ENCODE peak calls at places on chromosomes 3 and 15, in seven cellular contexts. B is uterus, U is psoas muscle, F is esophagus squamous epithelium, C is right atrium auricular region, J is astrocyte of the spinal cord, D is fibroblast of lung. K is an unnamed sample.

GRCh38 chr3:191774485-191774884 is 313.5 kb downstream of the PYDC2 start:
- DNase-seq in B (no peak), U (no peak), F (no peak), C (no peak), J (peak; percentile 96), D (peak; percentile 90), K (peak; percentile 41)

GRCh38 chr3:68306571-68306970 is 625.8 kb downstream of the TAFA4 start:
- DNase-seq in B (no peak), U (no peak), F (no peak), C (no peak), J (no peak), D (no peak), K (peak; percentile 1)

GRCh38 chr3:129547241-129547640 is 4.3 kb downstream of the H1-8 start:
- DNase-seq in B (no peak), U (peak; percentile 38), F (no peak), C (no peak), J (no peak), D (no peak), K (no peak)

GRCh38 chr15:100060276-100060926 is 281.4 kb downstream of the ADAMTS17 start:
- DNase-seq in B (no peak), U (no peak), F (no peak), C (no peak), J (peak; percentile 84), D (peak; percentile 97), K (peak; percentile 73)

GRCh38 chr15:90037510-90037860 is 36.4 kb downstream of the ZNF710 start:
- DNase-seq in B (no peak), U (no peak), F (no peak), C (no peak), J (peak; percentile 43), D (peak; percentile 70), K (peak; percentile 77)

GRCh38 chr3:119380697-119381096 is 82.7 kb downstream of the TMEM39A start:
- DNase-seq in B (no peak), U (no peak), F (no peak), C (no peak), J (no peak), D (no peak), K (peak; percentile 8)

GRCh38 chr3:187919535-187919934 is 174.3 kb upstream of the BCL6 start:
- DNase-seq in B (no peak), U (no peak), F (no peak), C (no peak), J (no peak), D (no peak), K (no peak)

GRCh38 chr3:159128628-159129027 is 326.8 kb downstream of the MFSD1 start:
- DNase-seq in B (no peak), U (no peak), F (no peak), C (no peak), J (peak; percentile 41), D (peak; percentile 63), K (peak; percentile 85)

GRCh38 chr3:105821433-105821832 is 47.4 kb downstream of the CBLB start:
- DNase-seq in B (no peak), U (no peak), F (no peak), C (no peak), J (no peak), D (no peak), K (no peak)

GRCh38 chr3:77370413-77370812 is 330.5 kb downstream of the ROBO2 start:
- DNase-seq in B (peak; percentile 16), U (peak; percentile 43), F (no peak), C (no peak), J (peak; percentile 86), D (peak; percentile 69), K (peak; percentile 12)

GRCh38 chr3:111923095-111923771 is 55.6 kb upstream of the ABHD10 start:
- DNase-seq in B (no peak), U (no peak), F (no peak), C (no peak), J (no peak), D (peak; percentile 47), K (peak; percentile 42)

DNA sequence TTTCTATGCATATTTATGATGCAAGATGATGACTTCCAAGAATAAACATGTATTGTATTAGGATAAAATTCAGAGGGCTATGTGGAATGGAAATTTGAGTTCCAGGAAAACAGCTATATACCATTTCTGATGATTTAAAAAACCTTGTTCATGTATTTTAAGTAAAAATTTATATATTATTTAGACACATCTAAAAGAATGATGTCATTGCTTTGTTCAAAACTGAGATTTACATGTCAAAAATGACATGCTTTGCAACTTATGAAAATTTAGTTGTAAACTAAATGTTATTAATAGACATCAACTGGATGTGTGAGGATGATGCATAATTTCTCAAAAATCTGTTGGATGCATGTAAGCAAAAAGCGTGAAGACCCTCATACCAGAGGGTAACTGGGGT is 2.3 kb downstream of the STARD5 start:
- DNase-seq in B (no peak), U (no peak), F (no peak), C (no peak), J (no peak), D (no peak), K (no peak)
- H3K4me3 ChIP-seq in B (no peak overlapping the region), U (no peak overlapping the region), F (no peak overlapping the region), C (no peak overlapping the region), J (no peak overlapping the region), D (no peak overlapping the region), K (no peak overlapping the region)

GRCh38 chr3:19543212-19543841 is 390.7 kb downstream of the EFHB start:
- DNase-seq in B (no peak), U (no peak), F (no peak), C (no peak), J (no peak), D (no peak), K (peak; percentile 0)
- TF ChIP-seq CTCF in B (no peak), U (peak; percentile 43), F (no peak), C (peak; percentile 60), J (peak; percentile 18), D (no peak), K (no peak)

GRCh38 chr3:72154391-72155300 is 369.7 kb upstream of the PROK2 start:
- DNase-seq in B (no peak), U (no peak), F (no peak), C (no peak), J (peak; percentile 22), D (peak; percentile 50), K (peak; percentile 48)

GRCh38 chr3:72150634-72151412 is 365.9 kb upstream of the PROK2 start:
- DNase-seq in B (no peak), U (no peak), F (no peak), C (no peak), J (no peak), D (no peak), K (no peak)

GRCh38 chr3:72151465-72152238 is 366.7 kb upstream of the PROK2 start:
- DNase-seq in B (no peak), U (no peak), F (no peak), C (no peak), J (no peak), D (no peak), K (no peak)

GRCh38 chr3:72153477-72154314 is 368.7 kb upstream of the PROK2 start:
- DNase-seq in B (no peak), U (no peak), F (no peak), C (no peak), J (no peak), D (no peak), K (peak; percentile 19)

GRCh38 chr3:72152551-72153476 is 367.9 kb upstream of the PROK2 start:
- DNase-seq in B (peak; percentile 78), U (peak; percentile 80), F (no peak), C (peak; percentile 86), J (peak; percentile 79), D (peak; percentile 79), K (peak; percentile 69)
- H3K4me3 ChIP-seq in B (peak overlapping the region; percentile 5), U (peak overlapping the region; percentile 56), F (peak overlapping the region; percentile 18), C (peak overlapping the region; percentile 2), J (peak overlapping the region; percentile 27), D (peak overlapping the region; percentile 18), K (peak overlapping the region; percentile 9)

GRCh38 chr15:67033521-67033920 is 31.9 kb upstream of the SMAD3 start:
- DNase-seq in B (no peak), U (peak; percentile 59), F (no peak), C (no peak), J (no peak), D (no peak), K (no peak)
- TF ChIP-seq CTCF in B (no peak), U (no peak), F (no peak), C (peak; percentile 41), J (no peak), D (no peak), K (no peak)

DNA sequence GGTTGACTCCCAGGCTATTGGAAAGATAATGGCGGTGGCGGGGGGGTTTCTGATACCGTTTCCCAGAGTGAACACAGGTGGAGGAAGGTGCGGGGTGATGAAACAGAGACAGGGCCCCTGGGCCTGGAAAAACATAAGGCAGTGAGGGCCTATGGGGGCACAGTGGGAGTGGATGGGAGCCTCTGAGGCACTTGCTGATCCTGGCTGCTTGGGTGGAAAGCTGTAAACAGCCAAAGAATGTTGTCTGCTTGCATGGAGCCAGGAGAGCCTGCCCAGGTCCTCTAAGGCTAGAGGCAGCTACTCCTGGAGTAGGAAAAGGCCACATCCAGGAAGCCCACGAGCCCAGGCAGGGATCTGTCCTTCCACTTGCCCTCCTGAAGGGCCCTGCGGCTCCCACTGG is 3.0 kb upstream of the SEMA3B start:
- DNase-seq in B (no peak), U (no peak), F (no peak), C (no peak), J (no peak), D (no peak), K (no peak)
- H3K4me3 ChIP-seq in B (no peak overlapping the region), U (no peak overlapping the region), F (no peak overlapping the region), C (no peak overlapping the region), J (no peak overlapping the region), D (no peak overlapping the region), K (no peak overlapping the region)

GRCh38 chr3:43023766-43024165 is 44.7 kb downstream of the GASK1A start:
- DNase-seq in B (no peak), U (no peak), F (no peak), C (no peak), J (no peak), D (no peak), K (no peak)
- TF ChIP-seq CTCF in B (no peak), U (no peak), F (no peak), C (no peak), J (no peak), D (no peak), K (no peak)

DNA sequence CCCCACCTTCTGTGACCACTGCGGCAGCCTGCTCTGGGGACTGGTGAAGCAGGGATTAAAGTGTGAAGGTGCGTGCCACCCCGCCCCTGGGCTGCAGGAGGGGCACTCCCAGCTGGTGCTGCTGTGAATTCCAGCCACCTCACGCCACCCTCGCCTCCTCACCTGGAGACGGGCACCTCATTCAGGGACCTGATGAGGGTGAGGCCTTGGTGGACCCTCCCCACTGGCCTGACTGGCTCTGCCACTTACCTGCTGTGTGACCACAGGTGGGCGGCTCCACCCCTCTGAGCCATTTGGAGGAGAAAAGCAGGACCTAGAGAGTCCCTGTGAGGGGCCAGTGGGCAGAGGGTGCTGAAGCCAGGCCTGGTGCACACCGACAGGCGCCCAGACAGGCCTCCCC is 22.5 kb downstream of the PRKCD start:
- DNase-seq in B (no peak), U (no peak), F (no peak), C (no peak), J (no peak), D (no peak), K (no peak)
- H3K4me3 ChIP-seq in B (no peak overlapping the region), U (no peak overlapping the region), F (no peak overlapping the region), C (no peak overlapping the region), J (no peak overlapping the region), D (no peak overlapping the region), K (no peak overlapping the region)